ENCODE peak calls at places on chromosomes 11 and 22, in five cellular contexts. O, D, I, B and Q are unnamed samples.

GRCh38 chr11:64817476-64817875 is 7.1 kb upstream of the MEN1 start:
- DNase-seq in B (no peak), D (no peak), O (no peak), I (no peak), Q (no peak)

GRCh38 chr11:102343789-102344188 is 3.2 kb upstream of the BIRC2 start:
- DNase-seq in O (no peak), I (no peak), B (no peak), D (no peak), Q (no peak)

GRCh38 chr11:60788401-60789110 is 3.4 kb downstream of the MS4A10 start:
- DNase-seq in B (no peak), D (no peak), I (no peak), O (no peak), Q (no peak)

GRCh38 chr11:12052676-12053605 is 44.5 kb upstream of the DKK3 start:
- DNase-seq in I (no peak), B (no peak), D (no peak), O (no peak), Q (no peak)

GRCh38 chr22:30868663-30869385 is 99.8 kb downstream of the MORC2 start:
- DNase-seq in I (no peak), O (no peak), B (no peak), D (no peak), Q (peak)

GRCh38 chr11:121884601-121885000 is 231.4 kb downstream of the BLID start:
- DNase-seq in D (no peak), B (no peak), O (no peak), I (no peak), Q (no peak)

GRCh38 chr11:114556135-114556534 is 3.5 kb downstream of the NXPE1 start:
- DNase-seq in D (no peak), I (no peak), O (no peak), B (no peak), Q (no peak)

GRCh38 chr22:29105468-29105867 is 32.6 kb downstream of the KREMEN1 start:
- DNase-seq in O (no peak), D (no peak), I (peak), B (no peak), Q (no peak)

GRCh38 chr11:65557280-65558001 is 718 bp downstream of the LTBP3 start:
- DNase-seq in O (no peak), I (no peak), D (no peak), B (no peak), Q (no peak)